ENCODE peak calls at places on chromosome 9, in seven cellular contexts. One of them, this sample, is unnamed.
A peak's percentile ranks its signal among the peaks of the same experiment; 100 is the strongest.

GRCh38 chr9:137454145-137454505 is 5.0 kb downstream of the NSMF start:
- DNase-seq in NCI-H2171 treated with DMSO at 0.1 percent for 48 hours: no peak
- DNase-seq in T-helper 9 cell: no peak
- DNase-seq in cardiac fibroblast: no peak
- DNase-seq in cerebellar cortex: no peak
- DNase-seq in tibial nerve: no peak
- DNase-seq in lower lobe of right lung: peak; percentile 84
- DNase-seq in this sample: no peak

GRCh38 chr9:129887210-129888084 is 52.2 kb downstream of the USP20 start:
- DNase-seq in tibial nerve: no peak
- DNase-seq in NCI-H2171 treated with DMSO at 0.1 percent for 48 hours: no peak
- DNase-seq in cardiac fibroblast: peak; percentile 87
- DNase-seq in T-helper 9 cell: peak; percentile 61
- DNase-seq in lower lobe of right lung: no peak
- DNase-seq in cerebellar cortex: no peak
- DNase-seq in this sample: peak; percentile 67

GRCh38 chr9:20981486-20981885 is 50.0 kb downstream of the HACD4 start:
- DNase-seq in cerebellar cortex: no peak
- DNase-seq in tibial nerve: no peak
- DNase-seq in NCI-H2171 treated with DMSO at 0.1 percent for 48 hours: no peak
- DNase-seq in T-helper 9 cell: no peak
- DNase-seq in cardiac fibroblast: peak; percentile 60
- DNase-seq in lower lobe of right lung: peak; percentile 54
- DNase-seq in this sample: peak; percentile 35

GRCh38 chr9:37669232-37669631 is 18.5 kb downstream of the FRMPD1 start:
- DNase-seq in tibial nerve: no peak
- DNase-seq in cardiac fibroblast: peak; percentile 2
- DNase-seq in cerebellar cortex: no peak
- DNase-seq in lower lobe of right lung: no peak
- DNase-seq in T-helper 9 cell: no peak
- DNase-seq in NCI-H2171 treated with DMSO at 0.1 percent for 48 hours: no peak
- DNase-seq in this sample: no peak

GRCh38 chr9:129624947-129625346 is 1.0 kb upstream of the NTMT1 start:
- DNase-seq in T-helper 9 cell: no peak
- DNase-seq in lower lobe of right lung: no peak
- DNase-seq in tibial nerve: no peak
- DNase-seq in NCI-H2171 treated with DMSO at 0.1 percent for 48 hours: no peak
- DNase-seq in cerebellar cortex: peak; percentile 43
- DNase-seq in cardiac fibroblast: peak; percentile 49
- DNase-seq in this sample: no peak

GRCh38 chr9:87389936-87390335 is 107.7 kb upstream of the DAPK1 start:
- DNase-seq in cerebellar cortex: no peak
- DNase-seq in NCI-H2171 treated with DMSO at 0.1 percent for 48 hours: no peak
- DNase-seq in T-helper 9 cell: no peak
- DNase-seq in lower lobe of right lung: no peak
- DNase-seq in cardiac fibroblast: peak; percentile 11
- DNase-seq in tibial nerve: no peak
- DNase-seq in this sample: no peak

GRCh38 chr9:512555-513272 is 298.0 kb downstream of the DOCK8 start:
- DNase-seq in lower lobe of right lung: no peak
- DNase-seq in cardiac fibroblast: no peak
- DNase-seq in NCI-H2171 treated with DMSO at 0.1 percent for 48 hours: no peak
- DNase-seq in T-helper 9 cell: no peak
- DNase-seq in tibial nerve: no peak
- DNase-seq in cerebellar cortex: no peak
- DNase-seq in this sample: no peak

GRCh38 chr9:37953775-37954437 is 50.0 kb upstream of the SLC25A51 start:
- DNase-seq in cardiac fibroblast: peak; percentile 100
- DNase-seq in NCI-H2171 treated with DMSO at 0.1 percent for 48 hours: no peak
- DNase-seq in cerebellar cortex: no peak
- DNase-seq in tibial nerve: no peak
- DNase-seq in lower lobe of right lung: peak; percentile 34
- DNase-seq in T-helper 9 cell: no peak
- DNase-seq in this sample: peak; percentile 94

GRCh38 chr9:96067004-96067403 is 191.5 kb downstream of the ERCC6L2 start:
- DNase-seq in T-helper 9 cell: no peak
- DNase-seq in cardiac fibroblast: no peak
- DNase-seq in lower lobe of right lung: no peak
- DNase-seq in cerebellar cortex: no peak
- DNase-seq in tibial nerve: peak; percentile 40
- DNase-seq in NCI-H2171 treated with DMSO at 0.1 percent for 48 hours: peak; percentile 33
- DNase-seq in this sample: no peak

GRCh38 chr9:6467006-6467625 is 54.1 kb downstream of the UHRF2 start:
- DNase-seq in cerebellar cortex: no peak
- DNase-seq in NCI-H2171 treated with DMSO at 0.1 percent for 48 hours: no peak
- DNase-seq in T-helper 9 cell: no peak
- DNase-seq in lower lobe of right lung: no peak
- DNase-seq in cardiac fibroblast: peak; percentile 76
- DNase-seq in tibial nerve: no peak
- DNase-seq in this sample: no peak